ENCODE peak calls at places on chromosomes 3 and 15, in eight cellular contexts. B is NCI-H1092, T is 8988T, X is iris pigment epithelial cell, O is fibroblast of the conjunctiva, P is neural crest cell, S is HEK293T, A is endothelial cell of umbilical vein. K is an unnamed sample.

GRCh38 chr3:155853214-155854146 is 747 bp downstream of the SLC33A1 start:
- DNase-seq in B (no peak), T (no peak), X (peak), O (no peak), P (peak), S (peak), A (no peak), K (no peak)

GRCh38 chr15:84826369-84826823 is 9.2 kb downstream of the ALPK3 start:
- DNase-seq in B (no peak), T (peak), X (no peak), O (no peak), P (no peak), S (peak), A (no peak), K (no peak)

GRCh38 chr15:72445426-72445825 is 28.7 kb upstream of the ARIH1 start:
- DNase-seq in B (no peak), T (no peak), X (peak), O (no peak), P (no peak), S (no peak), A (no peak), K (no peak)

GRCh38 chr15:42727740-42728355 is 9.1 kb downstream of the CDAN1 start:
- DNase-seq in B (no peak), T (no peak), X (no peak), O (no peak), P (no peak), S (no peak), A (no peak), K (no peak)

GRCh38 chr3:106452096-106452495 is 583.3 kb upstream of the CBLB start:
- DNase-seq in B (no peak), T (no peak), X (no peak), O (no peak), P (no peak), S (no peak), A (no peak), K (no peak)

GRCh38 chr3:61666032-61666431 is 104.7 kb downstream of the PTPRG start:
- DNase-seq in B (no peak), T (no peak), X (no peak), O (no peak), P (no peak), S (no peak), A (no peak), K (no peak)

GRCh38 chr3:61146010-61146569 is 105.2 kb downstream of the FHIT start:
- DNase-seq in B (no peak), T (no peak), X (no peak), O (no peak), P (no peak), S (no peak), A (no peak), K (no peak)

GRCh38 chr15:80870893-80871292 is 91.7 kb downstream of the CEMIP start:
- DNase-seq in B (no peak), T (no peak), X (no peak), O (no peak), P (no peak), S (no peak), A (no peak), K (no peak)

GRCh38 chr3:42709621-42710020 is 7.0 kb upstream of the HHATL start:
- DNase-seq in B (no peak), T (no peak), X (no peak), O (no peak), P (no peak), S (no peak), A (no peak), K (no peak)